ENCODE peak calls at places on chromosomes 11 and 22, in five cellular contexts. D is uterus, F is body of pancreas, C is adipocyte, V is fibroblast of lung. S is an unnamed sample.

GRCh38 chr11:3916962-3917361 is 61.5 kb downstream of the STIM1 start:
- DNase-seq in C (no peak), V (no peak), F (no peak), D (no peak), S (no peak)

GRCh38 chr11:58574851-58575250 is 805 bp downstream of the LPXN start:
- DNase-seq in C (peak), V (peak), D (no peak), F (no peak), S (no peak)

GRCh38 chr22:30763815-30764686 is 69.4 kb downstream of the OSBP2 start:
- DNase-seq in C (peak), D (no peak), V (peak), F (peak), S (peak)

GRCh38 chr22:35219012-35219411 is 38.3 kb upstream of the HMGXB4 start:
- DNase-seq in F (no peak), V (peak), D (no peak), C (peak), S (no peak)

GRCh38 chr22:35589071-35589735 is 27.9 kb downstream of the MB start:
- DNase-seq in F (no peak), C (peak), D (peak), V (peak), S (no peak)

GRCh38 chr11:134611537-134611936 is 199.5 kb upstream of the B3GAT1 start:
- DNase-seq in F (no peak), D (no peak), V (no peak), C (no peak), S (no peak)

GRCh38 chr11:70244698-70245097 is 25.8 kb upstream of the PPFIA1 start:
- DNase-seq in V (peak), D (no peak), C (peak), F (no peak), S (no peak)

GRCh38 chr22:50317674-50318073 is 9.1 kb downstream of the DENND6B start:
- DNase-seq in V (no peak), C (no peak), F (no peak), D (no peak), S (no peak)

GRCh38 chr11:47995318-47995717 is 15.0 kb downstream of the PTPRJ start:
- DNase-seq in D (no peak), C (no peak), F (no peak), V (no peak), S (no peak)

GRCh38 chr11:96055706-96056387 is 131.9 kb upstream of the MTMR2 start:
- DNase-seq in C (peak), F (no peak), V (peak), D (no peak), S (no peak)

GRCh38 chr22:21858025-21858764 is 9.2 kb downstream of the MAPK1 start:
- DNase-seq in C (no peak), F (no peak), D (no peak), V (no peak), S (no peak)

GRCh38 chr11:83477772-83478171 is 191.6 kb upstream of the CCDC90B start:
- DNase-seq in C (no peak), V (no peak), F (no peak), D (no peak), S (no peak)

GRCh38 chr22:41998361-41999261 is at the start of gene WBP2NL:
- DNase-seq in F (peak), V (peak), C (peak), D (peak), S (peak)

GRCh38 chr11:11798586-11799438 is 43.0 kb upstream of the USP47 start:
- DNase-seq in C (peak), V (peak), F (peak), D (peak), S (peak)

GRCh38 chr11:62646825-62647608 is 604 bp upstream of the GANAB start:
- DNase-seq in C (no peak), V (no peak), D (no peak), F (peak), S (no peak)
- H3K4me3 ChIP-seq in C (peak), V (peak), D (peak), F (no peak), S (peak)

GRCh38 chr11:469684-470667 is 19.9 kb downstream of the PTDSS2 start:
- DNase-seq in C (peak), F (peak), D (peak), V (peak), S (peak)
- H3K4me3 ChIP-seq in C (peak), F (no peak), D (no peak), V (peak), S (peak)

GRCh38 chr11:77468527-77468926 is 5.4 kb downstream of the PAK1 start:
- DNase-seq in V (no peak), C (no peak), F (no peak), D (no peak), S (no peak)

GRCh38 chr11:77470504-77470903 is 3.4 kb downstream of the PAK1 start:
- DNase-seq in D (no peak), V (no peak), C (no peak), F (no peak), S (no peak)

GRCh38 chr11:77471520-77472234 is 2.2 kb downstream of the PAK1 start:
- DNase-seq in F (peak), C (peak), V (no peak), D (no peak), S (peak)

GRCh38 chr11:77473001-77473800 is 693 bp downstream of the PAK1 start:
- DNase-seq in C (peak), F (peak), V (peak), D (peak), S (peak)

GRCh38 chr11:77470971-77471370 is 2.9 kb downstream of the PAK1 start:
- DNase-seq in V (no peak), F (no peak), D (no peak), C (no peak), S (no peak)
- H3K4me3 ChIP-seq in V (no peak), F (no peak), D (no peak), C (no peak), S (peak)

GRCh38 chr11:111296196-111296595 is 2.1 kb upstream of the POU2AF3 start:
- DNase-seq in D (no peak), F (no peak), C (no peak), V (no peak), S (no peak)

GRCh38 chr11:111299111-111300026 is 1.0 kb downstream of the POU2AF3 start:
- DNase-seq in D (peak), V (peak), C (peak), F (peak), S (no peak)

GRCh38 chr11:111297696-111298095 is 650 bp upstream of the POU2AF3 start:
- DNase-seq in C (no peak), V (no peak), F (no peak), D (no peak), S (no peak)

GRCh38 chr11:111300569-111300968 is 2.2 kb downstream of the POU2AF3 start:
- DNase-seq in C (no peak), V (no peak), D (no peak), F (no peak), S (no peak)

GRCh38 chr11:111298466-111299110 is at the start of gene POU2AF3:
- DNase-seq in V (no peak), F (no peak), D (no peak), C (no peak), S (no peak)
- H3K4me3 ChIP-seq in V (peak), F (peak), D (peak), C (peak), S (peak)

GRCh38 chr11:75107187-75107586 is 10.5 kb upstream of the OR2AT4 start:
- DNase-seq in V (peak), F (no peak), D (no peak), C (no peak), S (no peak)
- H3K4me3 ChIP-seq in V (no peak), F (no peak), D (no peak), C (no peak), S (no peak)

GRCh38 chr11:28760676-28761390 is 652.6 kb downstream of the METTL15 start:
- DNase-seq in V (peak), C (peak), D (no peak), F (no peak), S (no peak)
- H3K4me3 ChIP-seq in V (no peak), C (no peak), D (no peak), F (no peak), S (no peak)

DNA sequence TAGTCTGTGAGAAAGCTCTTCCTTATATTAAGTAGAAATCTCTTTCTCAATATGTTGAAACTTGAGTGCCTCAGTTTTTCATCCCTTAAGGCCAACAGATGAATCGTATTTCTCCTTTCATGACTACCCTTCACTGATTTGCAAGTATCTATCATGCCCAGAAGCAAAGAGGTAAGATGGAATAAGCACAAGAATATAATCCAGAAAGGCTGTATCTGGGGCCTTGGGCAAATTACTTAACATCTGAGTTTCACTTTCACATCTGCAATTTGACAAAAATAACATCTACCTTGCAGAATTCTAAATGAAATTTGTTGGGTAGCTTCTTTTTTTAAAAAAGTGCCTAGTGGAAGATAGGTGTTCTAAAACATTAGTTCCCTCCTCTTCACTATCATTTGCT is 552.4 kb upstream of the ANO5 start:
- DNase-seq in C (no peak), V (no peak), D (no peak), F (no peak), S (no peak)
- H3K4me3 ChIP-seq in C (no peak), V (no peak), D (no peak), F (no peak), S (no peak)

S was measured in dorsolateral prefrontal cortex.